ENCODE peak calls at places on chromosomes 11 and 22, in five cellular contexts. One of them, this sample, is unnamed.

GRCh38 chr22:48268771-48269552 is 1506.5 kb downstream of the TBC1D22A start:
- DNase-seq in amniotic stem cell: no peak
- DNase-seq in NCI-H774: no peak
- DNase-seq in stomach: no peak
- DNase-seq in epithelial cell of esophagus: no peak
- DNase-seq in this sample: no peak

GRCh38 chr11:109329716-109330115 is 92.3 kb upstream of the C11orf87 start:
- DNase-seq in stomach: no peak
- DNase-seq in NCI-H774: no peak
- DNase-seq in amniotic stem cell: no peak
- DNase-seq in epithelial cell of esophagus: peak
- DNase-seq in this sample: no peak

GRCh38 chr11:2446590-2447252 is 1.9 kb downstream of the KCNQ1 start:
- DNase-seq in epithelial cell of esophagus: no peak
- DNase-seq in amniotic stem cell: no peak
- DNase-seq in NCI-H774: no peak
- DNase-seq in stomach: no peak
- DNase-seq in this sample: no peak

GRCh38 chr22:20213833-20214708 is 54.0 kb downstream of the RTN4R start:
- DNase-seq in NCI-H774: no peak
- DNase-seq in epithelial cell of esophagus: no peak
- DNase-seq in stomach: no peak
- DNase-seq in amniotic stem cell: no peak
- DNase-seq in this sample: no peak

GRCh38 chr11:103035656-103036434 is 56.1 kb downstream of the DCUN1D5 start:
- DNase-seq in amniotic stem cell: peak
- DNase-seq in stomach: no peak
- DNase-seq in NCI-H774: peak
- DNase-seq in epithelial cell of esophagus: peak
- DNase-seq in this sample: peak

GRCh38 chr11:61688368-61689163 is 8.4 kb downstream of the DAGLA start:
- DNase-seq in amniotic stem cell: no peak
- DNase-seq in stomach: peak
- DNase-seq in NCI-H774: no peak
- DNase-seq in epithelial cell of esophagus: no peak
- DNase-seq in this sample: no peak

GRCh38 chr11:69700278-69701140 is 3.3 kb downstream of the FGF19 start:
- DNase-seq in amniotic stem cell: no peak
- DNase-seq in epithelial cell of esophagus: no peak
- DNase-seq in stomach: peak
- DNase-seq in NCI-H774: peak
- DNase-seq in this sample: peak

GRCh38 chr11:122700676-122701075 is 45.2 kb downstream of the UBASH3B start:
- DNase-seq in stomach: no peak
- DNase-seq in epithelial cell of esophagus: no peak
- DNase-seq in amniotic stem cell: no peak
- DNase-seq in NCI-H774: no peak
- DNase-seq in this sample: no peak

GRCh38 chr11:75025561-75025960 is 36.8 kb downstream of the NEU3 start:
- DNase-seq in NCI-H774: no peak
- DNase-seq in amniotic stem cell: no peak
- DNase-seq in stomach: no peak
- DNase-seq in epithelial cell of esophagus: no peak
- DNase-seq in this sample: no peak

GRCh38 chr11:77093987-77094840 is 8.4 kb upstream of the OMP start:
- DNase-seq in NCI-H774: no peak
- DNase-seq in amniotic stem cell: no peak
- DNase-seq in epithelial cell of esophagus: no peak
- DNase-seq in stomach: no peak
- DNase-seq in this sample: no peak

GRCh38 chr22:40965936-40966557 is 14.9 kb downstream of the RBX1 start:
- DNase-seq in epithelial cell of esophagus: no peak
- DNase-seq in NCI-H774: no peak
- DNase-seq in stomach: no peak
- DNase-seq in amniotic stem cell: no peak
- DNase-seq in this sample: no peak

GRCh38 chr11:45885274-45885920 is at the start of gene MAPK8IP1:
- DNase-seq in NCI-H774: peak
- DNase-seq in epithelial cell of esophagus: peak
- DNase-seq in amniotic stem cell: peak
- DNase-seq in stomach: peak
- DNase-seq in this sample: peak

GRCh38 chr22:27348634-27349033 is 452.9 kb downstream of the MN1 start:
- DNase-seq in amniotic stem cell: no peak
- DNase-seq in stomach: no peak
- DNase-seq in NCI-H774: no peak
- DNase-seq in epithelial cell of esophagus: peak
- DNase-seq in this sample: no peak

GRCh38 chr11:78453140-78453935 is 35.7 kb upstream of the GAB2 start:
- DNase-seq in epithelial cell of esophagus: no peak
- DNase-seq in stomach: no peak
- DNase-seq in NCI-H774: no peak
- DNase-seq in amniotic stem cell: no peak
- DNase-seq in this sample: no peak

GRCh38 chr11:32511926-32512325 is 71.7 kb upstream of the EIF3M start:
- DNase-seq in amniotic stem cell: no peak
- DNase-seq in epithelial cell of esophagus: peak
- DNase-seq in NCI-H774: no peak
- DNase-seq in stomach: no peak
- DNase-seq in this sample: peak

GRCh38 chr11:122727101-122727929 is 71.8 kb downstream of the UBASH3B start:
- DNase-seq in amniotic stem cell: no peak
- DNase-seq in NCI-H774: no peak
- DNase-seq in stomach: no peak
- DNase-seq in epithelial cell of esophagus: no peak
- DNase-seq in this sample: no peak

GRCh38 chr11:10722307-10722706 is 28.7 kb upstream of the CTR9 start:
- DNase-seq in stomach: no peak
- DNase-seq in NCI-H774: no peak
- DNase-seq in epithelial cell of esophagus: no peak
- DNase-seq in amniotic stem cell: no peak
- DNase-seq in this sample: no peak

GRCh38 chr11:69490516-69490915 is 9.1 kb downstream of the LINC01488 start:
- DNase-seq in epithelial cell of esophagus: no peak
- DNase-seq in stomach: no peak
- DNase-seq in NCI-H774: no peak
- DNase-seq in amniotic stem cell: no peak
- DNase-seq in this sample: no peak

GRCh38 chr11:986952-987305 is 49.6 kb downstream of the MUC6 start:
- DNase-seq in epithelial cell of esophagus: no peak
- DNase-seq in NCI-H774: no peak
- DNase-seq in amniotic stem cell: no peak
- DNase-seq in stomach: no peak
- DNase-seq in this sample: no peak

GRCh38 chr11:68314886-68315580 is 2.6 kb downstream of the LRP5 start:
- DNase-seq in stomach: no peak
- DNase-seq in epithelial cell of esophagus: peak
- DNase-seq in amniotic stem cell: no peak
- DNase-seq in NCI-H774: no peak
- DNase-seq in this sample: peak

GRCh38 chr11:12243511-12243910 is 133.1 kb downstream of the MICAL2 start:
- DNase-seq in stomach: no peak
- DNase-seq in NCI-H774: peak
- DNase-seq in epithelial cell of esophagus: no peak
- DNase-seq in amniotic stem cell: no peak
- DNase-seq in this sample: no peak

GRCh38 chr11:78630561-78631303 is 56.1 kb upstream of the NARS2 start:
- DNase-seq in amniotic stem cell: no peak
- DNase-seq in stomach: no peak
- DNase-seq in epithelial cell of esophagus: no peak
- DNase-seq in NCI-H774: no peak
- DNase-seq in this sample: peak

GRCh38 chr11:111360150-111361043 is 18.7 kb downstream of the POU2AF1 start:
- DNase-seq in epithelial cell of esophagus: no peak
- DNase-seq in NCI-H774: no peak
- DNase-seq in amniotic stem cell: no peak
- DNase-seq in stomach: peak
- DNase-seq in this sample: no peak

GRCh38 chr11:78039919-78040671 is 17.0 kb upstream of the KCTD14 start:
- DNase-seq in amniotic stem cell: peak
- DNase-seq in stomach: peak
- DNase-seq in epithelial cell of esophagus: peak
- DNase-seq in NCI-H774: peak
- DNase-seq in this sample: peak

GRCh38 chr11:77115956-77116355 is 12.1 kb upstream of the MYO7A start:
- DNase-seq in stomach: no peak
- DNase-seq in epithelial cell of esophagus: no peak
- DNase-seq in amniotic stem cell: no peak
- DNase-seq in NCI-H774: no peak
- DNase-seq in this sample: no peak

GRCh38 chr11:86990520-86990919 is 35.3 kb upstream of the FZD4 start:
- DNase-seq in NCI-H774: no peak
- DNase-seq in epithelial cell of esophagus: peak
- DNase-seq in amniotic stem cell: no peak
- DNase-seq in stomach: no peak
- DNase-seq in this sample: peak

GRCh38 chr22:23431337-23432072 is 148.6 kb downstream of the IGLL1 start:
- DNase-seq in NCI-H774: no peak
- DNase-seq in amniotic stem cell: no peak
- DNase-seq in stomach: no peak
- DNase-seq in epithelial cell of esophagus: peak
- DNase-seq in this sample: peak

GRCh38 chr11:87219266-87219665 is 181.5 kb downstream of the TMEM135 start:
- DNase-seq in amniotic stem cell: no peak
- DNase-seq in NCI-H774: no peak
- DNase-seq in stomach: no peak
- DNase-seq in epithelial cell of esophagus: no peak
- DNase-seq in this sample: no peak

GRCh38 chr11:45390407-45390806 is 104.3 kb upstream of the SYT13 start:
- DNase-seq in stomach: no peak
- DNase-seq in NCI-H774: peak
- DNase-seq in epithelial cell of esophagus: no peak
- DNase-seq in amniotic stem cell: no peak
- DNase-seq in this sample: no peak

GRCh38 chr11:132908017-132908810 is 624.1 kb downstream of the OPCML start:
- DNase-seq in stomach: no peak
- DNase-seq in epithelial cell of esophagus: no peak
- DNase-seq in NCI-H774: no peak
- DNase-seq in amniotic stem cell: no peak
- DNase-seq in this sample: no peak

GRCh38 chr11:64694821-64695365 is 28.1 kb downstream of the NRXN2 start:
- DNase-seq in amniotic stem cell: no peak
- DNase-seq in NCI-H774: peak
- DNase-seq in epithelial cell of esophagus: no peak
- DNase-seq in stomach: no peak
- DNase-seq in this sample: no peak

This sample was measured in PC-3.